ENCODE peak calls at places on chromosome 11, in five cellular contexts. One of them, this sample, is unnamed.

GRCh38 chr11:57798905-57799559 is 37.4 kb downstream of the CTNND1 start:
- DNase-seq in upper lobe of left lung: peak
- DNase-seq in adrenal gland: peak
- DNase-seq in tibial artery: no peak
- DNase-seq in fibroblast of villous mesenchyme: peak
- DNase-seq in this sample: peak

GRCh38 chr11:106786251-106786650 is 232.0 kb downstream of the GUCY1A2 start:
- DNase-seq in adrenal gland: no peak
- DNase-seq in upper lobe of left lung: no peak
- DNase-seq in tibial artery: no peak
- DNase-seq in fibroblast of villous mesenchyme: peak
- DNase-seq in this sample: no peak

GRCh38 chr11:65293909-65294381 is 20.7 kb upstream of the CDC42EP2 start:
- DNase-seq in tibial artery: no peak
- DNase-seq in fibroblast of villous mesenchyme: peak
- DNase-seq in adrenal gland: no peak
- DNase-seq in upper lobe of left lung: no peak
- DNase-seq in this sample: no peak

GRCh38 chr11:90288207-90288821 is 65.5 kb upstream of the CHORDC1 start:
- DNase-seq in fibroblast of villous mesenchyme: peak
- DNase-seq in adrenal gland: no peak
- DNase-seq in upper lobe of left lung: no peak
- DNase-seq in tibial artery: no peak
- DNase-seq in this sample: no peak

GRCh38 chr11:122731500-122731913 is 76.0 kb downstream of the UBASH3B start:
- DNase-seq in adrenal gland: no peak
- DNase-seq in upper lobe of left lung: no peak
- DNase-seq in tibial artery: no peak
- DNase-seq in fibroblast of villous mesenchyme: peak
- DNase-seq in this sample: no peak

GRCh38 chr11:68670208-68670992 is 13.9 kb upstream of the GAL start:
- DNase-seq in tibial artery: no peak
- DNase-seq in adrenal gland: no peak
- DNase-seq in upper lobe of left lung: no peak
- DNase-seq in fibroblast of villous mesenchyme: no peak
- DNase-seq in this sample: no peak

GRCh38 chr11:126011220-126011619 is 51.4 kb downstream of the CDON start:
- DNase-seq in fibroblast of villous mesenchyme: no peak
- DNase-seq in tibial artery: no peak
- DNase-seq in upper lobe of left lung: no peak
- DNase-seq in adrenal gland: no peak
- DNase-seq in this sample: no peak

GRCh38 chr11:75100314-75100713 is 3.6 kb upstream of the OR2AT4 start:
- DNase-seq in upper lobe of left lung: no peak
- DNase-seq in fibroblast of villous mesenchyme: peak
- DNase-seq in tibial artery: no peak
- DNase-seq in adrenal gland: no peak
- DNase-seq in this sample: no peak

GRCh38 chr11:115581871-115582639 is 77.8 kb upstream of the CADM1 start:
- DNase-seq in upper lobe of left lung: no peak
- DNase-seq in tibial artery: no peak
- DNase-seq in adrenal gland: no peak
- DNase-seq in fibroblast of villous mesenchyme: peak
- DNase-seq in this sample: no peak

GRCh38 chr11:13280323-13280722 is 2.7 kb downstream of the BMAL1 start:
- DNase-seq in upper lobe of left lung: no peak
- DNase-seq in adrenal gland: no peak
- DNase-seq in tibial artery: no peak
- DNase-seq in fibroblast of villous mesenchyme: no peak
- DNase-seq in this sample: no peak

GRCh38 chr11:75762885-75763284 is 5.7 kb upstream of the DGAT2 start:
- DNase-seq in fibroblast of villous mesenchyme: peak
- DNase-seq in upper lobe of left lung: no peak
- DNase-seq in adrenal gland: no peak
- DNase-seq in tibial artery: no peak
- DNase-seq in this sample: no peak

GRCh38 chr11:82750643-82751139 is 17.0 kb upstream of the FAM181B start:
- DNase-seq in adrenal gland: no peak
- DNase-seq in tibial artery: no peak
- DNase-seq in fibroblast of villous mesenchyme: no peak
- DNase-seq in upper lobe of left lung: no peak
- DNase-seq in this sample: no peak

GRCh38 chr11:47768090-47768620 is 1.0 kb upstream of the FNBP4 start:
- DNase-seq in adrenal gland: peak
- DNase-seq in upper lobe of left lung: peak
- DNase-seq in fibroblast of villous mesenchyme: peak
- DNase-seq in tibial artery: peak
- DNase-seq in this sample: peak

GRCh38 chr11:68357568-68357967 is 45.2 kb downstream of the LRP5 start:
- DNase-seq in upper lobe of left lung: no peak
- DNase-seq in adrenal gland: no peak
- DNase-seq in fibroblast of villous mesenchyme: no peak
- DNase-seq in tibial artery: peak
- DNase-seq in this sample: no peak

DNA sequence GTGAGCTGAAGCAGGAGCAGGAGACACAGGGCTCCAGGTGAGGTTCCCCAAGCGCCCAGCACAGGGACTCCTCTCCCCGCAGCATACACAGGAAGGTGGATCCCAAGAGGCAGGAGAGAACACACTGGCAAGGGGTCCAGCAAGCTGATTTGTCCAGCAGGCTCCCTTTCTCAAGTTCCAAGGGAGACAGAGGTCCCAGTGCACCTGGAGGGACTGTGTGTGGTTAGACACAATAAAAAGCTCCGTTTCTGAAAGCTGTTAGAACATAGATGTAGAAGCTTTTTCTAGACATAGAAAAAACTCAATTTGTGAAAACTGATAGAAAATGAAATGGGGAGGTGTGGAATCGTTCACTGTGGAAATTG is 1.8 kb downstream of the CALCB start:
- DNase-seq in upper lobe of left lung: no peak
- DNase-seq in fibroblast of villous mesenchyme: no peak
- DNase-seq in tibial artery: no peak
- DNase-seq in adrenal gland: no peak
- DNase-seq in this sample: no peak
- TF ChIP-seq CTCF in upper lobe of left lung: peak
- TF ChIP-seq CTCF in fibroblast of villous mesenchyme: no peak
- TF ChIP-seq CTCF in tibial artery: no peak
- TF ChIP-seq CTCF in adrenal gland: no peak
- TF ChIP-seq CTCF in this sample: no peak

GRCh38 chr11:86244063-86244521 is 461 bp upstream of the EED start:
- DNase-seq in upper lobe of left lung: peak
- DNase-seq in adrenal gland: peak
- DNase-seq in tibial artery: peak
- DNase-seq in fibroblast of villous mesenchyme: no peak
- DNase-seq in this sample: peak

GRCh38 chr11:86246293-86246675 is 1.7 kb downstream of the EED start:
- DNase-seq in adrenal gland: no peak
- DNase-seq in upper lobe of left lung: no peak
- DNase-seq in tibial artery: no peak
- DNase-seq in fibroblast of villous mesenchyme: peak
- DNase-seq in this sample: no peak

GRCh38 chr11:86243377-86243776 is 1.2 kb upstream of the EED start:
- DNase-seq in adrenal gland: no peak
- DNase-seq in upper lobe of left lung: no peak
- DNase-seq in fibroblast of villous mesenchyme: no peak
- DNase-seq in tibial artery: no peak
- DNase-seq in this sample: no peak

GRCh38 chr11:86245369-86246292 is 1.1 kb downstream of the EED start:
- DNase-seq in adrenal gland: no peak
- DNase-seq in upper lobe of left lung: peak
- DNase-seq in tibial artery: no peak
- DNase-seq in fibroblast of villous mesenchyme: peak
- DNase-seq in this sample: no peak

GRCh38 chr11:86244522-86245368 is at the start of gene EED:
- DNase-seq in adrenal gland: peak
- DNase-seq in tibial artery: peak
- DNase-seq in upper lobe of left lung: peak
- DNase-seq in fibroblast of villous mesenchyme: peak
- DNase-seq in this sample: peak
- TF ChIP-seq CTCF in adrenal gland: no peak
- TF ChIP-seq CTCF in tibial artery: no peak
- TF ChIP-seq CTCF in upper lobe of left lung: no peak
- TF ChIP-seq CTCF in fibroblast of villous mesenchyme: no peak
- TF ChIP-seq CTCF in this sample: no peak

DNA sequence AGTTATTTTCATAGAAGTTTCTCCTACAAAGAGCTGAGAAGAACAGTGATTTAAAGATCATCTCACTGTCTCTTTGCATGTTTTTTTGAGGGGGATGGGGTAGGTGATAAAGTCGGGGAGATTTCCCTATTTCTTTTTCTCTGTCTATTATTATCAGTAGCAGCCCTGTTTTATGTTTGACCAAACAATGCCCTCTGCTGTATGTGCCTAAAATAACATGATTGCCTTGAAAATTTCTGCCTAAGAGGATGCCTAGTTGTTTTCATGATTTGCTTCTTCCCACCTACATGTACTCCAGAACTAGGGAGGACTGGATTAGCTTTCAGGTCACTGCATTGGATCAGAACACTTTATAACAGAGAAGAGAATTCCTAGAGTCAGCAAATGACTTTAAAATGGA is 1330.2 kb downstream of the LRRC4C start:
- DNase-seq in tibial artery: no peak
- DNase-seq in adrenal gland: no peak
- DNase-seq in fibroblast of villous mesenchyme: no peak
- DNase-seq in upper lobe of left lung: no peak
- DNase-seq in this sample: no peak
- TF ChIP-seq CTCF in tibial artery: no peak
- TF ChIP-seq CTCF in adrenal gland: peak
- TF ChIP-seq CTCF in fibroblast of villous mesenchyme: no peak
- TF ChIP-seq CTCF in upper lobe of left lung: peak
- TF ChIP-seq CTCF in this sample: no peak

GRCh38 chr11:73114110-73114834 is 27.8 kb downstream of the FCHSD2 start:
- DNase-seq in fibroblast of villous mesenchyme: no peak
- DNase-seq in adrenal gland: no peak
- DNase-seq in upper lobe of left lung: no peak
- DNase-seq in tibial artery: no peak
- DNase-seq in this sample: no peak
- TF ChIP-seq CTCF in fibroblast of villous mesenchyme: no peak
- TF ChIP-seq CTCF in adrenal gland: no peak
- TF ChIP-seq CTCF in upper lobe of left lung: no peak
- TF ChIP-seq CTCF in tibial artery: no peak
- TF ChIP-seq CTCF in this sample: no peak

DNA sequence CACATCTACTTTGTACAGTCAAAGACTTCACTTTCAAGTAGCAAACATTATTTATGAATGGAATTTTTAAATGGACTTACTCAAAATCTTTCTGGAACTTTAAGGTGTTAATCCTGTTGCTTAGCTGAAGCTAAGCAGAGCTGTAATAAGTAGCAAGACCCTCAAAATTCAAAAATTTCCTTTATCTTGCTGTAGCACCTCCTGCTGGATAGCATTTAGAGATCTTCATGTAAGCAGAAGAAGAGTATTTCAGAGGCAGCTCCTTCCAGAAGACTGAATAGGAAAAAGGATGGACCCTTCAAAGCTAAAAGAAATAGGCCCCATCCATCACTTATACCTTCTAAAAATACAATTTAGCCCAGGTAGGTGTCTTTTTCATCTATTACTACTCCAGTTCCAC is 3.4 kb downstream of the PHF21A start:
- DNase-seq in fibroblast of villous mesenchyme: no peak
- DNase-seq in tibial artery: no peak
- DNase-seq in upper lobe of left lung: no peak
- DNase-seq in adrenal gland: no peak
- DNase-seq in this sample: no peak
- TF ChIP-seq CTCF in fibroblast of villous mesenchyme: no peak
- TF ChIP-seq CTCF in tibial artery: no peak
- TF ChIP-seq CTCF in upper lobe of left lung: no peak
- TF ChIP-seq CTCF in adrenal gland: peak
- TF ChIP-seq CTCF in this sample: no peak

GRCh38 chr11:17594686-17595192 is 47.7 kb downstream of the OTOG start:
- DNase-seq in fibroblast of villous mesenchyme: no peak
- DNase-seq in tibial artery: peak
- DNase-seq in upper lobe of left lung: no peak
- DNase-seq in adrenal gland: no peak
- DNase-seq in this sample: no peak

GRCh38 chr11:17591293-17591692 is 44.2 kb downstream of the OTOG start:
- DNase-seq in fibroblast of villous mesenchyme: no peak
- DNase-seq in upper lobe of left lung: peak
- DNase-seq in adrenal gland: peak
- DNase-seq in tibial artery: peak
- DNase-seq in this sample: no peak

GRCh38 chr11:17596310-17596669 is 49.2 kb downstream of the OTOG start:
- DNase-seq in upper lobe of left lung: peak
- DNase-seq in tibial artery: peak
- DNase-seq in fibroblast of villous mesenchyme: no peak
- DNase-seq in adrenal gland: peak
- DNase-seq in this sample: no peak

GRCh38 chr11:17595526-17596309 is 48.7 kb downstream of the OTOG start:
- DNase-seq in fibroblast of villous mesenchyme: no peak
- DNase-seq in adrenal gland: peak
- DNase-seq in tibial artery: peak
- DNase-seq in upper lobe of left lung: peak
- DNase-seq in this sample: no peak

GRCh38 chr11:17593466-17594245 is 46.6 kb downstream of the OTOG start:
- DNase-seq in adrenal gland: peak
- DNase-seq in fibroblast of villous mesenchyme: no peak
- DNase-seq in tibial artery: peak
- DNase-seq in upper lobe of left lung: peak
- DNase-seq in this sample: peak
- TF ChIP-seq CTCF in adrenal gland: no peak
- TF ChIP-seq CTCF in fibroblast of villous mesenchyme: no peak
- TF ChIP-seq CTCF in tibial artery: no peak
- TF ChIP-seq CTCF in upper lobe of left lung: no peak
- TF ChIP-seq CTCF in this sample: no peak

GRCh38 chr11:111604392-111605009 is 2.3 kb downstream of the SIK2 start:
- DNase-seq in adrenal gland: no peak
- DNase-seq in upper lobe of left lung: no peak
- DNase-seq in tibial artery: no peak
- DNase-seq in fibroblast of villous mesenchyme: peak
- DNase-seq in this sample: no peak
- TF ChIP-seq CTCF in adrenal gland: peak
- TF ChIP-seq CTCF in upper lobe of left lung: peak
- TF ChIP-seq CTCF in tibial artery: peak
- TF ChIP-seq CTCF in fibroblast of villous mesenchyme: peak
- TF ChIP-seq CTCF in this sample: no peak

DNA sequence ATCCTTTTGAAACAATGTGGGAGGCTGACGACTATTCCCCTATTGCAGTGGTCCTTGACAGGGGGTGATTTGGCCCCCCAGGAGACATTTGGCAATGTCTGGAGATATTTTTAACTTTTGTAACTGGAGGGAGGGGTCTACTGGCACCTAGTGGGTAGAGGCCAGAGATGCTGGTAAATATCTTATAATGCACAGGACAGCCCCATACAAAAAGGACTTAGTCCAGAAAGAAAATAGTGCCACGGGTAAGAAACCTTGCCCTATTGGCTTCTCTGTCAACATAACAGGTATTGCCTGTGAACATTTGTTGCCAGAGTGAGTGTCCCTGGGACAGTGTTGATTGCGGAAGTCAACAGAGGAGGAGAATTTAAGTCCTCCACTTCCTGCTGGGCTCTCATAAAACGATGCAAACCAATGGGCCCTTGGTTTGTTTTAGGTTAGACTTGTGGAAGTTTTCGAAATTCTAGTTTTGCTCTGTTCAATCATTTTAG is 101.6 kb downstream of the MAML2 start:
- DNase-seq in adrenal gland: no peak
- DNase-seq in fibroblast of villous mesenchyme: no peak
- DNase-seq in upper lobe of left lung: no peak
- DNase-seq in tibial artery: no peak
- DNase-seq in this sample: no peak
- TF ChIP-seq CTCF in adrenal gland: no peak
- TF ChIP-seq CTCF in fibroblast of villous mesenchyme: peak
- TF ChIP-seq CTCF in upper lobe of left lung: no peak
- TF ChIP-seq CTCF in tibial artery: no peak
- TF ChIP-seq CTCF in this sample: no peak